ENCODE peak calls at places on chromosomes 16 and 17, in ten cellular contexts. M is heart left ventricle; S is stimulated activated CD4-positive, alpha-beta T cell treated with anti-CD3 and anti-CD28 coated beads, TNF-alpha, amount 100 ng/mL, for 4 hours; U is NCI-H1436; Q is heart right ventricle; E is activated T-cell treated with anti-CD3 and anti-CD28 coated beads for 1 hour; J is germinal center; K is lung; Y is activated CD4-positive, alpha-beta T cell treated with anti-CD3 and anti-CD28 coated beads, Interleukin-2, amount 50 U/mL, for 1 hour; I is SW 1271. V is an unnamed sample.

GRCh38 chr17:42561908-42562844 is at the start of gene COASY:
- DNase-seq in U (peak), J (peak), K (peak), S (peak), Y (peak), E (peak), I (peak), M (peak), Q (peak), V (peak)

GRCh38 chr17:64063766-64064224 is 43.4 kb upstream of the ICAM2 start:
- DNase-seq in S (peak), Y (peak), I (no peak), Q (peak), U (no peak), E (peak), M (peak), J (peak), K (peak), V (peak)

GRCh38 chr17:2386400-2387085 is 14.3 kb downstream of the MNT start:
- DNase-seq in Q (no peak), M (no peak), S (no peak), U (no peak), I (no peak), Y (no peak), J (no peak), K (no peak), E (no peak), V (no peak)

GRCh38 chr17:37176683-37177082 is 199.1 kb upstream of the C17orf78 start:
- DNase-seq in E (no peak), Y (no peak), S (no peak), U (no peak), I (no peak), M (no peak), K (no peak), Q (no peak), J (no peak), V (no peak)

GRCh38 chr16:49455991-49456745 is 82.6 kb downstream of the C16orf78 start:
- DNase-seq in Y (no peak), I (no peak), K (no peak), S (no peak), J (no peak), M (no peak), U (no peak), Q (no peak), E (no peak), V (no peak)

GRCh38 chr16:50340578-50340977 is 28.2 kb downstream of the BRD7 start:
- DNase-seq in S (no peak), U (no peak), M (no peak), J (no peak), Y (no peak), I (no peak), K (no peak), E (no peak), Q (no peak), V (no peak)

GRCh38 chr16:2919511-2920255 is 8.0 kb downstream of the FLYWCH1 start:
- DNase-seq in S (peak), Q (no peak), M (peak), I (peak), J (peak), Y (peak), E (peak), U (peak), K (peak), V (peak)

GRCh38 chr17:64777413-64778101 is 115.5 kb upstream of the SMURF2 start:
- DNase-seq in Y (no peak), J (peak), Q (peak), E (no peak), S (no peak), I (no peak), M (no peak), K (no peak), U (no peak), V (peak)

GRCh38 chr17:46125831-46126230 is 67.4 kb downstream of the KANSL1 start:
- DNase-seq in S (no peak), U (no peak), I (no peak), K (no peak), Y (no peak), Q (no peak), J (no peak), E (no peak), M (no peak), V (no peak)

GRCh38 chr16:53740476-53740875 is 36.5 kb downstream of the FTO start:
- DNase-seq in E (no peak), J (no peak), Q (no peak), U (no peak), Y (no peak), K (no peak), I (no peak), M (no peak), S (no peak), V (no peak)

GRCh38 chr16:83953796-83954576 is 946 bp downstream of the OSGIN1 start:
- DNase-seq in I (peak), M (no peak), J (peak), K (no peak), Q (no peak), E (no peak), Y (no peak), U (peak), S (no peak), V (peak)

GRCh38 chr17:6100891-6101290 is 30.7 kb downstream of the WSCD1 start:
- DNase-seq in U (no peak), M (no peak), Y (no peak), Q (no peak), K (no peak), S (no peak), I (no peak), J (no peak), E (no peak), V (no peak)

GRCh38 chr17:78134899-78135385 is 4.4 kb downstream of the TMC8 start:
- DNase-seq in Q (no peak), U (no peak), S (no peak), M (no peak), K (no peak), J (no peak), E (no peak), Y (no peak), I (no peak), V (no peak)

GRCh38 chr17:36920032-36921000 is 17.0 kb upstream of the LHX1 start:
- DNase-seq in M (no peak), K (no peak), Q (no peak), E (no peak), S (no peak), I (no peak), Y (no peak), J (no peak), U (no peak), V (no peak)

GRCh38 chr16:9340402-9341095 is 249.1 kb downstream of the HAPSTR1 start:
- DNase-seq in M (no peak), U (no peak), I (no peak), J (no peak), E (no peak), Q (no peak), S (no peak), K (no peak), Y (no peak), V (no peak)

GRCh38 chr17:40497704-40498103 is 3.7 kb downstream of the TNS4 start:
- DNase-seq in Q (no peak), E (no peak), K (no peak), Y (no peak), M (peak), I (no peak), S (no peak), J (no peak), U (no peak), V (no peak)

V was measured in NCI-H345.